ENCODE peak calls at places on chromosome 18, in five cellular contexts. Y is AG04449, T is GM12865, D is A549, K is astrocyte of the spinal cord. A is an unnamed sample.

GRCh38 chr18:76979111-76979751 is 153.4 kb downstream of the MBP start:
- DNase-seq in Y (no peak), T (no peak), D (no peak), K (no peak), A (no peak)

GRCh38 chr18:35564795-35565453 is 16.6 kb upstream of the GALNT1 start:
- DNase-seq in Y (no peak), T (peak; percentile 28), D (no peak), K (no peak), A (no peak)

GRCh38 chr18:34494359-34494696 is 215.8 kb upstream of the DTNA start:
- DNase-seq in Y (no peak), T (no peak), D (no peak), K (no peak), A (no peak)

GRCh38 chr18:413263-413662 is 87.2 kb downstream of the COLEC12 start:
- DNase-seq in Y (no peak), T (no peak), D (peak; percentile 11), K (peak; percentile 25), A (no peak)

GRCh38 chr18:26277374-26277773 is 51.1 kb downstream of the TAF4B start:
- DNase-seq in Y (no peak), T (no peak), D (no peak), K (no peak), A (no peak)

GRCh38 chr18:39600894-39601293 is 2035.3 kb upstream of the CELF4 start:
- DNase-seq in Y (no peak), T (no peak), D (no peak), K (no peak), A (no peak)

GRCh38 chr18:25786778-25787177 is 303.6 kb downstream of the SS18 start:
- DNase-seq in Y (peak; percentile 45), T (no peak), D (no peak), K (peak; percentile 80), A (no peak)

GRCh38 chr18:64949885-64950284 is 800.9 kb upstream of the CDH7 start:
- DNase-seq in Y (no peak), T (no peak), D (no peak), K (no peak), A (no peak)

GRCh38 chr18:676069-676468 is 18.6 kb downstream of the TYMS start:
- DNase-seq in Y (no peak), T (no peak), D (no peak), K (no peak), A (no peak)

GRCh38 chr18:53796042-53796729 is 428.3 kb downstream of the MBD2 start:
- DNase-seq in Y (peak; percentile 55), T (peak; percentile 37), D (peak; percentile 7), K (peak; percentile 89), A (no peak)

GRCh38 chr18:59141294-59142068 is 1.8 kb downstream of the SEC11C start:
- DNase-seq in Y (no peak), T (peak; percentile 54), D (no peak), K (no peak), A (no peak)

GRCh38 chr18:10417679-10418078 is 36.8 kb upstream of the APCDD1 start:
- DNase-seq in Y (no peak), T (no peak), D (no peak), K (peak; percentile 53), A (no peak)

GRCh38 chr18:62863629-62864028 is 148.3 kb downstream of the PHLPP1 start:
- DNase-seq in Y (no peak), T (peak; percentile 33), D (no peak), K (peak; percentile 50), A (no peak)

GRCh38 chr18:36901277-36901701 is 72.4 kb downstream of the KIAA1328 start:
- DNase-seq in Y (no peak), T (no peak), D (no peak), K (peak; percentile 8), A (no peak)
- H3K4me3 ChIP-seq in Y (no peak overlapping the region), T (no peak overlapping the region), D (no peak overlapping the region), K (no peak overlapping the region), A (no peak overlapping the region)

DNA sequence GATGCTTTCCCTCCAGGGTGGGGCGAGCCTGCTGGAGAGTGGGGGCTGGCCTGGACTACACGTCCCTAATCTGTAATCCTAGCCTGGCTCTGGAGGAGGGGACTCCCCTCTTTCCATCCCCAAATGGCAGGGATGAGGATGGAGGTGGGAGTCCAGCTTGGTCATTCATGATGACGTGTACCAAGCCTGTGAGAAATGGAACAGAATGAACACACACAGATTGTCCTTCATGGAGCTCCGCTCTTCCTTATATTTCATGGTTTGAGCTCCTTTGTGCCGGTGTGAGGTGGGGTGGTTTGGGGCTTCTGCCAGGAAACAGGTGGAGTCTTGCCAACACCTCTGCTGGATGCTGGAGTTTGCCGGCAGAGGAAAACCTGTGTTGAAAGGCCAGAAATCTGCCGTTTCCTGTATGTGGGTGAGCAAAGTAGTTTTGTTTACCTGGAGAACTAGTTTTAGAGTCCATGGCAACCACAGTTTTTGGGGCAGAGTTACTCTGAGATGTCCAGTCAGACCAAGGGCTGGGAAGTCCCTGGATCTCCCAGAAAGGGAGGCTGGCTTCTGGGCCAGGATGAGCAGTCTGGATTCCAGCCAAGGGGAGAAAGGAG is 417.6 kb upstream of the MEX3C start:
- DNase-seq in Y (no peak), T (peak; percentile 19), D (peak; percentile 64), K (peak; percentile 43), A (no peak)
- H3K4me3 ChIP-seq in Y (no peak overlapping the region), T (no peak overlapping the region), D (no peak overlapping the region), K (no peak overlapping the region), A (no peak overlapping the region)

GRCh38 chr18:13625843-13626543 is 100.4 kb downstream of the FAM210A start:
- DNase-seq in Y (no peak), T (no peak), D (no peak), K (no peak), A (no peak)

GRCh38 chr18:13624563-13625237 is 101.7 kb downstream of the FAM210A start:
- DNase-seq in Y (no peak), T (no peak), D (no peak), K (no peak), A (no peak)

GRCh38 chr18:13623871-13624270 is 102.5 kb downstream of the FAM210A start:
- DNase-seq in Y (no peak), T (no peak), D (no peak), K (no peak), A (no peak)

GRCh38 chr18:13626544-13626908 is 99.8 kb downstream of the FAM210A start:
- DNase-seq in Y (no peak), T (no peak), D (no peak), K (no peak), A (no peak)

GRCh38 chr18:13625355-13625754 is 101.0 kb downstream of the FAM210A start:
- DNase-seq in Y (no peak), T (no peak), D (no peak), K (no peak), A (no peak)
- H3K4me3 ChIP-seq in Y (no peak overlapping the region), T (no peak overlapping the region), D (no peak overlapping the region), K (no peak overlapping the region), A (no peak overlapping the region)

DNA sequence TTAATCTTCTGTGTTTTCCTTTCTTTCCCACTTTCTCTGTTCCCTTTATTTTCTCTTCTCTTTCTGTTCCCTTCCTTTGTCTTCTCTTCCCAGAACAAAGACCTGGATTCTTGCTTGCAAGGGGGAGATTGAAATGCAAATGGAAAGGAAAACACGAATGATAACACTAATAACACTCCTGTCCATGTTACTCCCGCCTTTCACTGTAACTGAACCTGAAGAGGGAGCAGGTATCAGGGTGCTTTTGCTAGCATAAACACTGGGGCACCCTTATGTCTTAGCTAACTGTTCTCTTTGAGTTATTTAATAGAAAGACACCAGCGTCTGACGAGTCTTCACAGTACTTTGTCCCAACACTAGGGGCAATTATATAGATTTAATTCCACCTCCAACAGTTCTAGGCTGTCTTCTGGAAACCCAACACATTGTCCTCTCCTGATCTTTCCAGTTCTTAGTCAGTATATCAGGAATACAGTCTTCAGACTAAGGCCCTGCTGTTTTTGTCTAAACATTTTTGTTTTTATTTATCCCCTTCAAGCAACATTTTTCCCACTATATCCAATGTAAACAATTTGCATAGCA is 99.2 kb downstream of the PTPRM start:
- DNase-seq in Y (no peak), T (no peak), D (no peak), K (no peak), A (no peak)
- H3K4me3 ChIP-seq in Y (no peak overlapping the region), T (no peak overlapping the region), D (no peak overlapping the region), K (no peak overlapping the region), A (no peak overlapping the region)

GRCh38 chr18:6434987-6435709 is 20.4 kb upstream of the L3MBTL4 start:
- DNase-seq in Y (no peak), T (no peak), D (no peak), K (no peak), A (no peak)
- H3K4me3 ChIP-seq in Y (no peak overlapping the region), T (no peak overlapping the region), D (no peak overlapping the region), K (no peak overlapping the region), A (no peak overlapping the region)

GRCh38 chr18:8912348-8913057 is 190.0 kb upstream of the NDUFV2 start:
- DNase-seq in Y (no peak), T (peak; percentile 54), D (no peak), K (no peak), A (no peak)
- H3K4me3 ChIP-seq in Y (no peak overlapping the region), T (no peak overlapping the region), D (no peak overlapping the region), K (no peak overlapping the region), A (no peak overlapping the region)

A was measured in Jurkat, Clone E6-1.